ENCODE peak calls at places on chromosomes 7 and 10, in four cellular contexts. V, X, A and H are unnamed samples.

GRCh38 chr7:92667816-92668540 is 77.8 kb upstream of the FAM133B start:
- DNase-seq in V (no peak), X (no peak), A (no peak), H (no peak)

GRCh38 chr10:127195571-127196226 is 692 bp downstream of the INSYN2A start:
- DNase-seq in V (peak; percentile 77), X (no peak), A (no peak), H (no peak)

GRCh38 chr10:63323930-63324854 is 141.6 kb downstream of the JMJD1C start:
- DNase-seq in V (no peak), X (no peak), A (no peak), H (no peak)

GRCh38 chr7:135143874-135144668 is 3.8 kb upstream of the TMEM140 start:
- DNase-seq in V (no peak), X (no peak), A (no peak), H (no peak)

GRCh38 chr7:40758590-40758989 is 623.8 kb downstream of the SUGCT start:
- DNase-seq in V (no peak), X (no peak), A (no peak), H (no peak)

GRCh38 chr10:113960617-113961260 is 82.9 kb upstream of the ADRB1 start:
- DNase-seq in V (no peak), X (no peak), A (no peak), H (peak; percentile 72)

GRCh38 chr7:139817249-139817648 is 11.8 kb upstream of the TBXAS1 start:
- DNase-seq in V (no peak), X (no peak), A (no peak), H (no peak)

GRCh38 chr10:85319826-85320225 is 991.4 kb downstream of the CCSER2 start:
- DNase-seq in V (peak; percentile 4), X (no peak), A (no peak), H (no peak)

GRCh38 chr7:99864041-99864440 is 12.8 kb downstream of the OR2AE1 start:
- DNase-seq in V (no peak), X (no peak), A (no peak), H (no peak)

GRCh38 chr7:140501941-140502340 is 22.6 kb upstream of the MKRN1 start:
- DNase-seq in V (no peak), X (no peak), A (no peak), H (no peak)

GRCh38 chr7:41114691-41115090 is 588.2 kb downstream of the INHBA start:
- DNase-seq in V (no peak), X (no peak), A (no peak), H (no peak)

GRCh38 chr10:101986277-101986971 is 69.5 kb downstream of the ARMH3 start:
- DNase-seq in V (peak; percentile 24), X (no peak), A (no peak), H (no peak)

DNA sequence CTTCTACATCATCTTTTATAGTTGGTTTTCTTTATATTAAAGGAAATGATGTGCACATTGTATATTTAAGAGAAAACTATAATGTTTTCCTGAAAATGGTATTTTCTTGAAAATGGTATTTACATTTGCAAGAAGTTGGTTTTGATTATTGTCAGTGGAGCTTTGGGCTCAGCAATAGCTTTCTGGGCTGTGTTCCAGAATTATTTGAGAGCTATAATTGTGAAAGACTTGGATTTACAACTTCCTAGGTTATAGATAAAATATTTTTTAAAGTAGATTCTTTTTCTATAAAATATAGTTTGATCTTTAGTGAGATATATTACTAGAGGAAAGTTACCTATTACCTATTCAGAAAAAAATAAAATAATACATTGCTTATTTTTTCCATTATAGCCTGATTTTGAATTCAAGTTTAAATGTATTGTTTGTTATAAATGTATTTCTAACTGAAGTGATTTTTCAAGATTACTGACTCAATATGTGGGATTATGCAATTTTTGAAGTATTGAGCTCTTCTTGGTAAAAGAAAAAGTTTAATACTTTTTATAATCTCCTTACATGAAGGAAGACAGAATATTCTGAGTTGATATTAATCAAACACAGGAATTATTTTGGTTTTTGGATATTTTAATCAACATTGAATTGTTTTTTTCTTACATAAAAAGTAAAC is 20.2 kb downstream of the GNAI1 start:
- DNase-seq in V (no peak), X (no peak), A (no peak), H (no peak)
- H3K4me1 ChIP-seq in V (peaks cover 22% of the 10 kb centered on the region), X (peaks cover 18% of the 10 kb centered on the region), A (no peaks in the 10 kb centered on the region), H (no peaks in the 10 kb centered on the region)

GRCh38 chr10:110822065-110822707 is 49.5 kb upstream of the PDCD4 start:
- DNase-seq in V (no peak), X (no peak), A (peak; percentile 56), H (no peak)
- H3K4me1 ChIP-seq in V (peaks cover 56% of the 10 kb centered on the region), X (no peaks in the 10 kb centered on the region), A (no peaks in the 10 kb centered on the region), H (no peaks in the 10 kb centered on the region)

DNA sequence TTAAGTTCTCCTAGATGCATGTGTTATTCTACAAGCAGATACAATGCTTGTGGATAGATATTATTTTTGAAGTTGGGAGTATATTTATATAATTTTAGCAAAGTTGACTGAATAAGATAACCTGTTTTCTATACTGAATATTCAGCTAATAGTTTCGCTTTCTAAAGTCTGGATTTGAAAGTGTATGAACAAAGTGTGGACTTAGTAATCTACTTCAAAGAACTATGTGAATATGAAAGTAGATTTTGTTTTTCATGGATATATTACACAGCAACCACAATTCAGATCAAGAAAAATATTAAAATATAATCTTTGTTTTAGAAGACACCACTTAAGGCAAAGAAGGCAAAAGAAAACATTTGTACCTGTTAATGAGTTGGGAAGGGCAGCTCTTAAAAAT is 78.8 kb downstream of the ZEB1 start:
- DNase-seq in V (no peak), X (no peak), A (no peak), H (no peak)
- H3K4me1 ChIP-seq in V (no peaks in the 10 kb centered on the region), X (peaks cover 11% of the 10 kb centered on the region), A (no peaks in the 10 kb centered on the region), H (peaks cover 17% of the 10 kb centered on the region)

GRCh38 chr10:20405050-20405449 is 492.1 kb downstream of the NEBL start:
- DNase-seq in V (no peak), X (no peak), A (no peak), H (no peak)
- H3K4me1 ChIP-seq in V (peaks cover under 1% of the 10 kb centered on the region), X (no peaks in the 10 kb centered on the region), A (no peaks in the 10 kb centered on the region), H (no peaks in the 10 kb centered on the region)

DNA sequence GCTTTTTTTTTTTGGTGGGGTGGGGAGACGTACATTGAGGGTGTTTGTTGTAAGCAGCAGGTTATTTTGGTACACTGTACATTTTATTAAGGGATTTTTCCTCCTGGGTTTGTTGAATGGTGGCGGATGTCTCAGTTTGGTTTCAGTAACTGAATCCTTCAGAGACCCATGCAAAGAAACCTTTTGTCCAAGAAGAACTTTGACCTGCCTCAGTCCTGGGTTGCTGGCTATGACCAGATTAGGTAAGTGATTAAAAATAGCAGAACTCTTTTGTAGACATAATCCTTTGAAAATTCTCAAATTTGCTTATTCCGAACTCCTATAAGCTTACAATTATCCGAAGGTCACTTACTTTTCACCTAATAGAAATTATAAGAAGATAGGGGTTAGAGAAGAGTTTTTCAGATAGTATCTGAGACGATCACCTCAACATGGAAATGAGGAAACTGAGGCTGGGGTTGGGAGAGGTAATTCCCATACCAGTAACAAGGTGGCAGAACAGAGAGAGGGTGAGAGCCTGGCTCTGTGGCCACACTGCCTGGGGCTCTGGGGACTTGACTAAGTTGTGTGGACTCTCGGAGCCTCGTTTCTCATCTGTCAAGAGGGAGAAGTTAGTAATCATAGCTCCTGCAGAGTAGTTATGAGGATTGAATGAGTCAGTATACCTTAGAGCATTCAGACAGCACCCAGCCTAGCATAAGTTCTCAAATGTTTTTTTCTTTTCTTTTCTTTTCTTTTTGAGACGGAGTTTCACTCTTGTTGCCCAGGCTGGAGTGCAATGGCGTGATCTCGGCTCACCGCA is 87.4 kb downstream of the CCNY start:
- DNase-seq in V (no peak), X (no peak), A (no peak), H (no peak)
- H3K4me1 ChIP-seq in V (peaks cover 32% of the 10 kb centered on the region), X (peaks cover 34% of the 10 kb centered on the region), A (no peaks in the 10 kb centered on the region), H (no peaks in the 10 kb centered on the region)

GRCh38 chr7:74057216-74057925 is 26.2 kb upstream of the LIMK1 start:
- DNase-seq in V (no peak), X (no peak), A (no peak), H (no peak)
- H3K4me1 ChIP-seq in V (no peaks in the 10 kb centered on the region), X (peaks cover 10% of the 10 kb centered on the region), A (no peaks in the 10 kb centered on the region), H (peaks cover 6% of the 10 kb centered on the region)

GRCh38 chr7:26912351-26912750 is 48.0 kb upstream of the SKAP2 start:
- DNase-seq in V (no peak), X (no peak), A (no peak), H (no peak)
- H3K4me1 ChIP-seq in V (no peaks in the 10 kb centered on the region), X (no peaks in the 10 kb centered on the region), A (no peaks in the 10 kb centered on the region), H (no peaks in the 10 kb centered on the region)

GRCh38 chr7:25621993-25622392 is 393.7 kb upstream of the NPVF start:
- DNase-seq in V (no peak), X (no peak), A (no peak), H (no peak)

GRCh38 chr7:25624001-25624400 is 395.7 kb upstream of the NPVF start:
- DNase-seq in V (no peak), X (no peak), A (no peak), H (no peak)

GRCh38 chr7:25622716-25623115 is 394.4 kb upstream of the NPVF start:
- DNase-seq in V (no peak), X (no peak), A (no peak), H (no peak)

GRCh38 chr7:25625316-25625715 is 397.0 kb upstream of the NPVF start:
- DNase-seq in V (no peak), X (no peak), A (no peak), H (no peak)

DNA sequence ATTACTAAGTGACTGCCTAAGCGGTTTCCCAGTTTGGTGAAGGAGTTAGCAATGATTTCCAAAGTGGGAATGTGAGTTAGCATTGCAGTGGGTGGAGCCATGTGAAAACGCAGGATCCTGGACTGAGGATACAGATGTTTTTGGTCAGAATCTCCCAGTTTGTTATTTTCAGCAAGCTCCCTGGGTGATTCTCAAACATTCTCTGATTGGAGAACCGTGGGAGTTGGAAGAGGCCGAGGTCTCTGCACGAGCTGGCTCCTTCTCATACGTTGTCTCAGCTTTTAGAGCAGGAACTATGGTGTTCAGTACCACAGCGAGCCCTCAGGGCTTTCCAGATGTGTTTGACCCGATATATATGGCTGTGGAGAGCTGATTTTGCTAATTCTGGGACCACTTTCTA is 396.6 kb upstream of the NPVF start:
- DNase-seq in V (no peak), X (no peak), A (no peak), H (no peak)
- H3K4me1 ChIP-seq in V (peaks cover 23% of the 10 kb centered on the region), X (no peaks in the 10 kb centered on the region), A (no peaks in the 10 kb centered on the region), H (peaks cover 7% of the 10 kb centered on the region)

GRCh38 chr7:37445064-37445723 is 3.5 kb downstream of the ELMO1 start:
- DNase-seq in V (no peak), X (no peak), A (no peak), H (no peak)

GRCh38 chr7:37441405-37441797 is 7.3 kb downstream of the ELMO1 start:
- DNase-seq in V (no peak), X (no peak), A (no peak), H (no peak)

GRCh38 chr7:37439282-37440021 is 9.2 kb downstream of the ELMO1 start:
- DNase-seq in V (no peak), X (no peak), A (no peak), H (no peak)

GRCh38 chr7:37440738-37441404 is 7.8 kb downstream of the ELMO1 start:
- DNase-seq in V (peak; percentile 50), X (no peak), A (no peak), H (no peak)

DNA sequence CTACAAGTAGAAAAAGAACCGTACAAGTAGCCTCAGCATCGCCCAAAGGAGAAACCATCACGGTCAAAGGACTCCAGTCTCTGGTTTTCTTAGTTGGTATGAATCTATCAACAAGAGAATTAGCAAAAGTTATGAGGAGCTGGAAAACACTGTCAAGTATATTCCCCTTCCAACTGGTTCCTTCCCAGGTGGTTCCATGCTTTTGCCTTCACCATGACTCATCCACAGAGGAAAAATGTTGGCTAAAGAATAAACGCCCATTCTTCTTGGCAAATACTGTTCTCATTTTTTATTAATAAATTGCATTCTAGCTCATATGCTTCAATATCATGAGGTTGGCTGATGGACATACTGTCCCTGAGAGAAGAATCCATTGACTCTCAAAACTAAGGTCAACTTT is 6.4 kb downstream of the ELMO1 start:
- DNase-seq in V (no peak), X (no peak), A (no peak), H (no peak)
- H3K4me1 ChIP-seq in V (peaks cover 9% of the 10 kb centered on the region), X (no peaks in the 10 kb centered on the region), A (no peaks in the 10 kb centered on the region), H (peaks cover 22% of the 10 kb centered on the region)